ENCODE peak calls at places on chromosome 16, in six cellular contexts. One of them, this sample, is unnamed.

GRCh38 chr16:68492501-68493411 is 44.4 kb upstream of the SMPD3 start:
- DNase-seq in Peyer's patch: peak; percentile 90
- DNase-seq in vagina: no peak
- DNase-seq in adrenal gland: no peak
- DNase-seq in ovary: no peak
- DNase-seq in IMR-90: no peak
- DNase-seq in this sample: no peak

GRCh38 chr16:84495506-84495905 is 9.0 kb downstream of the MEAK7 start:
- DNase-seq in IMR-90: no peak
- DNase-seq in ovary: no peak
- DNase-seq in vagina: no peak
- DNase-seq in Peyer's patch: no peak
- DNase-seq in adrenal gland: peak; percentile 11
- DNase-seq in this sample: no peak

GRCh38 chr16:49399594-49400364 is 26.2 kb downstream of the C16orf78 start:
- DNase-seq in adrenal gland: no peak
- DNase-seq in vagina: peak; percentile 64
- DNase-seq in Peyer's patch: no peak
- DNase-seq in IMR-90: no peak
- DNase-seq in ovary: no peak
- DNase-seq in this sample: no peak

GRCh38 chr16:79776243-79776884 is 175.8 kb upstream of the MAF start:
- DNase-seq in adrenal gland: no peak
- DNase-seq in Peyer's patch: no peak
- DNase-seq in IMR-90: no peak
- DNase-seq in ovary: peak; percentile 42
- DNase-seq in vagina: no peak
- DNase-seq in this sample: no peak

GRCh38 chr16:15879255-15879804 is 9.1 kb downstream of the CEP20 start:
- DNase-seq in Peyer's patch: no peak
- DNase-seq in ovary: no peak
- DNase-seq in vagina: no peak
- DNase-seq in adrenal gland: no peak
- DNase-seq in IMR-90: peak; percentile 96
- DNase-seq in this sample: no peak

GRCh38 chr16:70703041-70703834 is 17.4 kb upstream of the MTSS2 start:
- DNase-seq in ovary: peak; percentile 70
- DNase-seq in IMR-90: peak; percentile 94
- DNase-seq in adrenal gland: peak; percentile 92
- DNase-seq in Peyer's patch: no peak
- DNase-seq in vagina: no peak
- DNase-seq in this sample: peak; percentile 65

GRCh38 chr16:85983064-85983463 is 84.1 kb downstream of the IRF8 start:
- DNase-seq in adrenal gland: no peak
- DNase-seq in ovary: no peak
- DNase-seq in Peyer's patch: peak; percentile 44
- DNase-seq in IMR-90: no peak
- DNase-seq in vagina: no peak
- DNase-seq in this sample: no peak

GRCh38 chr16:76748698-76749097 is 442.3 kb upstream of the MON1B start:
- DNase-seq in vagina: no peak
- DNase-seq in adrenal gland: no peak
- DNase-seq in Peyer's patch: no peak
- DNase-seq in ovary: no peak
- DNase-seq in IMR-90: no peak
- DNase-seq in this sample: no peak

GRCh38 chr16:29994613-29995329 is 646 bp downstream of the HIRIP3 start:
- DNase-seq in adrenal gland: peak; percentile 63
- DNase-seq in Peyer's patch: peak; percentile 87
- DNase-seq in vagina: no peak
- DNase-seq in IMR-90: peak; percentile 66
- DNase-seq in ovary: no peak
- DNase-seq in this sample: no peak

GRCh38 chr16:11052080-11052808 is 107.9 kb downstream of the CLEC16A start:
- DNase-seq in adrenal gland: no peak
- DNase-seq in IMR-90: no peak
- DNase-seq in Peyer's patch: peak; percentile 64
- DNase-seq in vagina: no peak
- DNase-seq in ovary: no peak
- DNase-seq in this sample: no peak

GRCh38 chr16:53434436-53435065 is at the start of gene RBL2:
- DNase-seq in adrenal gland: peak; percentile 48
- DNase-seq in ovary: peak; percentile 87
- DNase-seq in IMR-90: peak; percentile 25
- DNase-seq in Peyer's patch: peak; percentile 93
- DNase-seq in vagina: no peak
- DNase-seq in this sample: peak; percentile 63

GRCh38 chr16:53433509-53433908 is 762 bp upstream of the RBL2 start:
- DNase-seq in ovary: no peak
- DNase-seq in IMR-90: no peak
- DNase-seq in Peyer's patch: no peak
- DNase-seq in vagina: no peak
- DNase-seq in adrenal gland: no peak
- DNase-seq in this sample: no peak

GRCh38 chr16:53430363-53430762 is 3.9 kb upstream of the RBL2 start:
- DNase-seq in adrenal gland: no peak
- DNase-seq in vagina: no peak
- DNase-seq in ovary: no peak
- DNase-seq in Peyer's patch: no peak
- DNase-seq in IMR-90: no peak
- DNase-seq in this sample: no peak

GRCh38 chr16:53433930-53434435 is 288 bp upstream of the RBL2 start:
- DNase-seq in IMR-90: peak; percentile 75
- DNase-seq in ovary: no peak
- DNase-seq in vagina: no peak
- DNase-seq in adrenal gland: peak; percentile 86
- DNase-seq in Peyer's patch: no peak
- DNase-seq in this sample: no peak

DNA sequence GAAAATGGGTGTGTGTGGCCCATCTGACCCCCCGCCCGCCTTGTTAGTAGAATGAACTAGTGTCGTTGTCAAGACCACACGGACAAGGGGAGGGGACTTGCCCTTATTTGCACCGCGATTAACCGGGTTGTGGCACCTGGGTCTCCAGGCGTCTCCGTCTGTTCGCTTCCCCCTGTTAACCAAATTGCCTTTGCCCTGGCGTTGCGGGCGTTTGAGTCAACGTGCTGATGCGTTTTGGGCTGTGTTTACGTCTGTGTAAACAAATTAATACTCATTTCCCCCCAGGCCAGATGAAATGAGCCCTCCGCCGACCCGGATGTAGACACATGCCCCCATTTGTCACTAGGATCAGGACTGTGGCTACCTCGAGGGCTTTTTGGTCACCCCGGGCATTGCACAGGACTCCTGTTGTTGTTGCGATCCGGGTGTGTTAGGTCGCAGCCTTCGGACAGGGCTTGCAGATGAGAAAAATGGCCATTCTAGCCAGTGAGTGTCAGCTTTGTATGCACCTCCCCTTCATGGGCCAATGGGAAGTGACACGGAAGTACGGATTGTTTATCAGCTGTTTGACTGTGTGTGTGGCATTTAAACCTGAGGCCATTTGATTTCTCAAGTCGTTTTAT is 906 bp downstream of the RBL2 start:
- DNase-seq in ovary: peak; percentile 53
- DNase-seq in IMR-90: peak; percentile 89
- DNase-seq in vagina: no peak
- DNase-seq in Peyer's patch: peak; percentile 91
- DNase-seq in adrenal gland: peak; percentile 79
- DNase-seq in this sample: peak; percentile 75
- TF ChIP-seq POLR2A in ovary: peak; percentile 21
- TF ChIP-seq POLR2A in IMR-90: no peak
- TF ChIP-seq POLR2A in vagina: no peak
- TF ChIP-seq POLR2A in Peyer's patch: peak; percentile 68
- TF ChIP-seq POLR2A in adrenal gland: peak; percentile 83
- TF ChIP-seq POLR2A in this sample: peak; percentile 27

DNA sequence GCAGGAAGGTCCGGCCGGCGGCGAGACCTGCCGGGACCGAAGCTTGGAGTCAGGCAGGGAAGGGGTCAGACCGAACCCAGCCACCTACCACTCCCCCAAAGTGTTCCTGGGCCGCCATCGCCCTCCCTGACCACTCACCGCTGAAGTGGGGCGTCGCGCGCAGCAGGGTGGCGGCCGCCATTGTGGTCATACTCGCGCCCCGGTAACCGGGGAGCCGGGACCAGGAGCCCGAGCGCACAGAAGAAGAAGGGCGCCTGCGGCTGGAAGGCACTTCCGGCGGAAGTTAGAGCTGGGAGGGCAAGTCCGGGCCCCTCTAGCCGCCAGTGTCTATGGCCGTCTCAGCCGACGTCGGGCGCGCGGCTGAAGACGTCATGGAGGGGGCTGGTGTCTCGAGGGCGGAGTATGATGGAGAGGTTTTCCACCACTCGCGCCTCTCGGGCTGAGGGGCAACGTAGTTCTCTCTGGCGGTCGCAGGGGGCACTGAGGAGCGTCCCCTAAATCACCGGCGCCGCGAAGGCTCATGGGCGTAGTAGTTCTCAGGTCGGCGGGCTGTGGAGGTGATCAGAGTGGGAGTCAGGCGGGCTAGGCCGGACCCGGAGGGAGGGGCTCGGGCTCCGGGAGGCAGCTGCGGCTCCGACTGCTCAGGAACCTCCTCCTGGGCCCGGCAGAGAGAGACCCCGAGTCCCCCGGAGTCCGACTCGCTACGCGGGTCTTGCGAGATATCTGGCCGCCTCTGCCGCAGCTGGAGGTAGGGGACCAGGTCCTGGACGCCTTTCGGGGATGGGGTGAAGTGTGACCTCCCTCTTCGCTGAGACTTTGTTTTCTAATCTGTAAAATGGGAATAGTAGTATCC is at the start of gene TUFM:
- DNase-seq in Peyer's patch: peak; percentile 99
- DNase-seq in adrenal gland: peak; percentile 98
- DNase-seq in vagina: peak; percentile 98
- DNase-seq in ovary: peak; percentile 97
- DNase-seq in IMR-90: peak; percentile 98
- DNase-seq in this sample: peak; percentile 82
- TF ChIP-seq POLR2A in Peyer's patch: peak; percentile 57
- TF ChIP-seq POLR2A in adrenal gland: peak; percentile 62
- TF ChIP-seq POLR2A in vagina: peak; percentile 17
- TF ChIP-seq POLR2A in ovary: peak; percentile 22
- TF ChIP-seq POLR2A in IMR-90: peak; percentile 61
- TF ChIP-seq POLR2A in this sample: peak; percentile 61

GRCh38 chr16:27366687-27367462 is 35.1 kb upstream of the IL21R start:
- DNase-seq in IMR-90: no peak
- DNase-seq in ovary: no peak
- DNase-seq in adrenal gland: no peak
- DNase-seq in Peyer's patch: no peak
- DNase-seq in vagina: no peak
- DNase-seq in this sample: no peak
- TF ChIP-seq POLR2A in IMR-90: no peak
- TF ChIP-seq POLR2A in ovary: no peak
- TF ChIP-seq POLR2A in adrenal gland: no peak
- TF ChIP-seq POLR2A in Peyer's patch: no peak
- TF ChIP-seq POLR2A in vagina: no peak
- TF ChIP-seq POLR2A in this sample: no peak

GRCh38 chr16:21574372-21574771 is 25.0 kb upstream of the METTL9 start:
- DNase-seq in ovary: no peak
- DNase-seq in vagina: no peak
- DNase-seq in IMR-90: no peak
- DNase-seq in adrenal gland: no peak
- DNase-seq in Peyer's patch: peak; percentile 37
- DNase-seq in this sample: no peak
- TF ChIP-seq POLR2A in ovary: no peak
- TF ChIP-seq POLR2A in vagina: no peak
- TF ChIP-seq POLR2A in IMR-90: no peak
- TF ChIP-seq POLR2A in adrenal gland: no peak
- TF ChIP-seq POLR2A in Peyer's patch: no peak
- TF ChIP-seq POLR2A in this sample: no peak

GRCh38 chr16:53091508-53092211 is 36.9 kb downstream of the CHD9 start:
- DNase-seq in ovary: peak; percentile 46
- DNase-seq in Peyer's patch: peak; percentile 60
- DNase-seq in adrenal gland: peak; percentile 70
- DNase-seq in IMR-90: peak; percentile 92
- DNase-seq in vagina: no peak
- DNase-seq in this sample: no peak

GRCh38 chr16:53093162-53093744 is 38.5 kb downstream of the CHD9 start:
- DNase-seq in IMR-90: no peak
- DNase-seq in adrenal gland: no peak
- DNase-seq in ovary: no peak
- DNase-seq in Peyer's patch: no peak
- DNase-seq in vagina: no peak
- DNase-seq in this sample: no peak

GRCh38 chr16:53089434-53090270 is 34.9 kb downstream of the CHD9 start:
- DNase-seq in ovary: no peak
- DNase-seq in adrenal gland: no peak
- DNase-seq in vagina: no peak
- DNase-seq in Peyer's patch: no peak
- DNase-seq in IMR-90: no peak
- DNase-seq in this sample: no peak

GRCh38 chr16:53090271-53090590 is 35.4 kb downstream of the CHD9 start:
- DNase-seq in Peyer's patch: no peak
- DNase-seq in vagina: no peak
- DNase-seq in IMR-90: no peak
- DNase-seq in adrenal gland: no peak
- DNase-seq in ovary: no peak
- DNase-seq in this sample: no peak

DNA sequence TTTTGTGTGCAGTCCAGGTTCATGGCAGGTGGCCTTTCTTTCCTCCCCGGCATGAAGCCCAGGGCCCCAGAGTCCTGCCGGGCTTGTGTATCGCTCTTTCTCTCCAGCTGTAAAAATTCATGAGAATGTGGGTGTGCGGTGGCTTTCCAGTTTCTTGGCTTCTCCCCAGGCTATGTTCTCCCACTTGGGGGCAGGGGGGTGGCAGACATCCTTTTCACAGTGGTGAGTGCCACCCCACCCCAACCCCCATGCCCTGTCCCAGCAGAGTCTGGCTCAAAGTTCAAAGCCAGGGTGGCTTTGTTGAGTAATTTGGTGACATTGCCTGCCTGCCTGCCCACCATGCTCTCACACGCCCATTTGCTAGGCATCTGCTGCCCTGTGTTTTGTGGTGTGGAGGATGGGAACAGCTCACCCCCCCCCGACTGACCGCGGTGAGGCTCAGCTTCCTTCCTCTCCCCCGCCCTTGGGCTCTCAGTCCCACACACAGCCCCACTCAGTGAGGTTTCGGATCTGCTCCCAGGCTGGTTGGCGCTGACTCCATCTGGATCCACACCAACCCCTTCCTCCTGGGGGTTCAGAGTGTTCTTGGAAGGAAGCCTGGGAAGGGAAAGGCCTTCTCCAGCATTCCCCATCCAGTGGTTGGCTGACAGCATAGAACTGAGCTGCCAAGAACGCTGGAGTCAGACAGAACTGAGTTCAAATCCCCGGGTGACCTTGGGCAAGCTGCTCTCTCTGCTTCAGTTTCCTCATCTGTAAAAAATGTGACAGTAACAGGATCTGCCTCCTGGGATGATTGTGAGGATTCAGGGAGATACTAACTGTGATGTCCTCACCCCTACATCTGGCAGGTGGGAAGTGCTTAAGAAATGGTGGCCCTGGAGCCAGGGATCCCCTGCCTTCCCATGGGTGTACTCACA is 36.1 kb downstream of the CHD9 start:
- DNase-seq in Peyer's patch: peak; percentile 89
- DNase-seq in adrenal gland: peak; percentile 91
- DNase-seq in ovary: peak; percentile 95
- DNase-seq in vagina: peak; percentile 99
- DNase-seq in IMR-90: peak; percentile 98
- DNase-seq in this sample: no peak
- TF ChIP-seq POLR2A in Peyer's patch: no peak
- TF ChIP-seq POLR2A in adrenal gland: peak; percentile 40
- TF ChIP-seq POLR2A in ovary: no peak
- TF ChIP-seq POLR2A in vagina: no peak
- TF ChIP-seq POLR2A in IMR-90: no peak
- TF ChIP-seq POLR2A in this sample: peak; percentile 20

GRCh38 chr16:4184038-4184702 is 57.7 kb downstream of the SRL start:
- DNase-seq in IMR-90: no peak
- DNase-seq in ovary: peak; percentile 49
- DNase-seq in adrenal gland: peak; percentile 34
- DNase-seq in Peyer's patch: no peak
- DNase-seq in vagina: no peak
- DNase-seq in this sample: no peak
- TF ChIP-seq POLR2A in IMR-90: no peak
- TF ChIP-seq POLR2A in ovary: no peak
- TF ChIP-seq POLR2A in adrenal gland: no peak
- TF ChIP-seq POLR2A in Peyer's patch: no peak
- TF ChIP-seq POLR2A in vagina: no peak
- TF ChIP-seq POLR2A in this sample: peak; percentile 89

This sample was measured in H54.